ENCODE peak calls at places on chromosomes 16 and 17, in five cellular contexts. X is T-helper 17 cell, B is stromal cell of bone marrow, Z is B cell, O is HT1080. Q is an unnamed sample.

GRCh38 chr17:45230787-45231480 is 9.2 kb downstream of the FMNL1 start:
- DNase-seq in X (no peak), B (no peak), Z (no peak), O (peak), Q (no peak)

GRCh38 chr17:50831430-50832064 is 3.8 kb upstream of the WFIKKN2 start:
- DNase-seq in X (no peak), B (no peak), Z (no peak), O (no peak), Q (no peak)

GRCh38 chr17:74759243-74759801 is 10.9 kb downstream of the NHERF1 start:
- DNase-seq in X (peak), B (no peak), Z (peak), O (peak), Q (peak)

GRCh38 chr17:53574038-53574437 is 248.7 kb upstream of the KIF2B start:
- DNase-seq in X (no peak), B (no peak), Z (no peak), O (no peak), Q (no peak)

GRCh38 chr16:68469728-68470460 is 21.6 kb upstream of the SMPD3 start:
- DNase-seq in X (no peak), B (no peak), Z (no peak), O (no peak), Q (no peak)

GRCh38 chr17:1399366-1399678 is 700 bp downstream of the YWHAE start:
- DNase-seq in X (peak), B (no peak), Z (peak), O (no peak), Q (no peak)

GRCh38 chr16:88784074-88784855 is 755 bp downstream of the PIEZO1 start:
- DNase-seq in X (peak), B (peak), Z (peak), O (peak), Q (no peak)

GRCh38 chr17:63445571-63446217 is 412 bp downstream of the CYB561 start:
- DNase-seq in X (peak), B (no peak), Z (peak), O (no peak), Q (peak)

GRCh38 chr17:61202564-61202963 is 197.1 kb upstream of the TBX2 start:
- DNase-seq in X (no peak), B (no peak), Z (no peak), O (no peak), Q (no peak)

GRCh38 chr16:49661465-49662187 is 194.3 kb downstream of the ZNF423 start:
- DNase-seq in X (no peak), B (no peak), Z (no peak), O (no peak), Q (no peak)

GRCh38 chr16:9134306-9134705 is 42.9 kb downstream of the HAPSTR1 start:
- DNase-seq in X (no peak), B (no peak), Z (no peak), O (no peak), Q (no peak)

GRCh38 chr17:44438634-44439033 is 49.2 kb upstream of the ITGA2B start:
- DNase-seq in X (no peak), B (no peak), Z (no peak), O (no peak), Q (peak)

GRCh38 chr17:74360993-74361612 is 565 bp downstream of the BTBD17 start:
- DNase-seq in X (no peak), B (no peak), Z (no peak), O (no peak), Q (no peak)

GRCh38 chr17:40399185-40399584 is 18.5 kb downstream of the TOP2A start:
- DNase-seq in X (no peak), B (peak), Z (no peak), O (peak), Q (peak)

Q was measured in T-helper 2 cell.